ENCODE peak calls at places on chromosomes 1 and 21, in five cellular contexts. R is RPMI7951, K is sigmoid colon, V is NCI-H2029, X is bronchial epithelial cell. Z is an unnamed sample.

GRCh38 chr1:66540434-66541032 is 6.6 kb downstream of the SGIP1 start:
- DNase-seq in R (no peak), X (no peak), V (no peak), K (no peak), Z (no peak)

GRCh38 chr1:41578712-41579335 is 94.3 kb upstream of the EDN2 start:
- DNase-seq in R (peak), V (peak), K (no peak), X (peak), Z (peak)

GRCh38 chr21:42581676-42582371 is 68.2 kb downstream of the SLC37A1 start:
- DNase-seq in R (no peak), X (no peak), V (no peak), K (no peak), Z (no peak)

GRCh38 chr1:12179111-12179519 is 12.3 kb downstream of the TNFRSF1B start:
- DNase-seq in K (no peak), V (no peak), X (no peak), R (peak), Z (no peak)

GRCh38 chr1:232127190-232127589 is 500.6 kb downstream of the DISC1 start:
- DNase-seq in V (no peak), K (no peak), X (peak), R (peak), Z (peak)

GRCh38 chr1:203486618-203487370 is 7.2 kb upstream of the OPTC start:
- DNase-seq in K (peak), R (no peak), X (no peak), V (no peak), Z (no peak)

GRCh38 chr1:25030674-25031589 is 100.9 kb upstream of the RUNX3 start:
- DNase-seq in K (no peak), V (no peak), R (peak), X (peak), Z (no peak)

GRCh38 chr1:51214615-51215131 is 21.4 kb upstream of the RNF11 start:
- DNase-seq in V (no peak), R (peak), X (peak), K (no peak), Z (no peak)

GRCh38 chr1:200668514-200669313 is 993 bp downstream of the DDX59 start:
- DNase-seq in X (no peak), R (no peak), K (no peak), V (no peak), Z (no peak)

GRCh38 chr21:34073749-34074282 is 438 bp downstream of the MRPS6 start:
- DNase-seq in V (peak), K (peak), R (peak), X (no peak), Z (no peak)

GRCh38 chr1:227343201-227343600 is 24.9 kb upstream of the CDC42BPA start:
- DNase-seq in X (no peak), K (no peak), V (no peak), R (no peak), Z (no peak)

GRCh38 chr1:182069028-182069466 is 7.5 kb upstream of the ZNF648 start:
- DNase-seq in K (no peak), X (peak), V (no peak), R (peak), Z (peak)

GRCh38 chr1:192557841-192558595 is 17.6 kb upstream of the RGS1 start:
- DNase-seq in V (no peak), R (peak), X (no peak), K (no peak), Z (no peak)

GRCh38 chr1:47192458-47193384 is 2.9 kb upstream of the PDZK1IP1 start:
- DNase-seq in R (peak), V (peak), K (peak), X (peak), Z (peak)

GRCh38 chr1:99180343-99180808 is 83.9 kb upstream of the PLPPR4 start:
- DNase-seq in X (peak), K (peak), V (peak), R (peak), Z (peak)

GRCh38 chr21:34890724-34891609 is 158.1 kb downstream of the RUNX1 start:
- DNase-seq in K (peak), X (peak), R (peak), V (no peak), Z (no peak)

GRCh38 chr1:14466006-14466405 is 132.5 kb upstream of the KAZN start:
- DNase-seq in V (no peak), K (no peak), X (no peak), R (no peak), Z (no peak)

GRCh38 chr1:163970699-163971098 is 588.3 kb upstream of the PBX1 start:
- DNase-seq in X (no peak), V (no peak), K (no peak), R (no peak), Z (no peak)

GRCh38 chr21:34576043-34576466 is 38.9 kb downstream of the RCAN1 start:
- DNase-seq in R (no peak), K (no peak), X (peak), V (peak), Z (no peak)

GRCh38 chr1:229127301-229127700 is 143.6 kb upstream of the RAB4A start:
- DNase-seq in K (peak), R (peak), X (peak), V (no peak), Z (peak)

GRCh38 chr1:222416001-222416791 is 131.7 kb downstream of the HHIPL2 start:
- DNase-seq in V (no peak), R (peak), K (no peak), X (no peak), Z (no peak)